ENCODE peak calls at places on chromosome 3, in four cellular contexts. R is neural crest cell; I is effector CD4-positive, alpha-beta T cell; H is KG1. J is an unnamed sample.

GRCh38 chr3:186342197-186342596 is 19.8 kb downstream of the DGKG start:
- DNase-seq in R (no peak), I (no peak), H (no peak), J (no peak)

GRCh38 chr3:126438186-126438585 is 37.5 kb downstream of the ZXDC start:
- DNase-seq in R (no peak), I (no peak), H (no peak), J (no peak)

GRCh38 chr3:178233371-178233770 is 302.9 kb upstream of the KCNMB2 start:
- DNase-seq in R (no peak), I (no peak), H (no peak), J (no peak)

GRCh38 chr3:60919296-60919695 is 332.0 kb downstream of the FHIT start:
- DNase-seq in R (no peak), I (no peak), H (no peak), J (no peak)

GRCh38 chr3:128609294-128609693 is 41.3 kb downstream of the RPN1 start:
- DNase-seq in R (no peak), I (no peak), H (no peak), J (no peak)

GRCh38 chr3:81888822-81889557 is 127.5 kb upstream of the GBE1 start:
- DNase-seq in R (no peak), I (no peak), H (no peak), J (no peak)

GRCh38 chr3:12727937-12728336 is 31.1 kb downstream of the TMEM40 start:
- DNase-seq in R (no peak), I (no peak), H (no peak), J (no peak)

GRCh38 chr3:4989649-4989966 is 10.4 kb downstream of the BHLHE40 start:
- DNase-seq in R (no peak), I (no peak), H (no peak), J (no peak)

GRCh38 chr3:11555211-11555782 is 88.4 kb downstream of the VGLL4 start:
- DNase-seq in R (no peak), I (no peak), H (no peak), J (no peak)

GRCh38 chr3:165393458-165393857 is 197.3 kb upstream of the SLITRK3 start:
- DNase-seq in R (no peak), I (no peak), H (no peak), J (no peak)

GRCh38 chr3:105473521-105474223 is 107.0 kb downstream of the ALCAM start:
- DNase-seq in R (no peak), I (no peak), H (no peak), J (no peak)

J was measured in CD8-positive, alpha-beta T cell.